ENCODE peak calls at places on chromosomes 16 and 17, in eight cellular contexts. D is endothelial cell, W is KG1, P is H7, S is cardiac septum, I is foreskin keratinocyte, Z is HL-60, R is posterior cingulate gyrus. N is an unnamed sample.

GRCh38 chr16:14460726-14461125 is 169.3 kb downstream of the PARN start:
- DNase-seq in D (no peak), W (no peak), P (no peak), S (no peak), I (no peak), Z (no peak), R (no peak), N (no peak)

GRCh38 chr16:2026461-2027023 is at the start of gene NHERF2:
- DNase-seq in D (no peak), W (no peak), P (peak; percentile 96), S (no peak), I (no peak), Z (no peak), R (no peak), N (no peak)

GRCh38 chr17:69637399-69638165 is 223.1 kb downstream of the MAP2K6 start:
- DNase-seq in D (no peak), W (no peak), P (no peak), S (no peak), I (no peak), Z (no peak), R (no peak), N (no peak)

GRCh38 chr17:3922765-3923164 is 6.5 kb upstream of the P2RX1 start:
- DNase-seq in D (no peak), W (no peak), P (peak; percentile 51), S (no peak), I (no peak), Z (no peak), R (no peak), N (no peak)

GRCh38 chr16:27729516-27730304 is 179.8 kb downstream of the KATNIP start:
- DNase-seq in D (no peak), W (peak; percentile 21), P (no peak), S (no peak), I (peak; percentile 9), Z (peak; percentile 51), R (no peak), N (no peak)

GRCh38 chr16:85626191-85626951 is 13.2 kb downstream of the GSE1 start:
- DNase-seq in D (no peak), W (no peak), P (peak; percentile 90), S (no peak), I (no peak), Z (no peak), R (no peak), N (no peak)

GRCh38 chr17:66750756-66751543 is 84.0 kb upstream of the CACNG5 start:
- DNase-seq in D (no peak), W (no peak), P (no peak), S (no peak), I (no peak), Z (no peak), R (no peak), N (no peak)

GRCh38 chr16:77213542-77214108 is 14.4 kb downstream of the SYCE1L start:
- DNase-seq in D (no peak), W (no peak), P (no peak), S (no peak), I (peak; percentile 92), Z (no peak), R (peak; percentile 29), N (no peak)

N was measured in thoracic aorta.